ENCODE peak calls at places on chromosomes 2 and 18, in six cellular contexts. One of them, this sample, is unnamed.

GRCh38 chr2:193608451-193608850 is 1413.7 kb upstream of the TMEFF2 start:
- DNase-seq in hepatocyte: no peak
- DNase-seq in gastrocnemius medialis: no peak
- DNase-seq in IMR-90: no peak
- DNase-seq in fibroblast of villous mesenchyme: no peak
- DNase-seq in AG09309: no peak
- DNase-seq in this sample: no peak

GRCh38 chr18:62282188-62282629 is 42.9 kb upstream of the TNFRSF11A start:
- DNase-seq in hepatocyte: no peak
- DNase-seq in gastrocnemius medialis: no peak
- DNase-seq in IMR-90: peak; percentile 84
- DNase-seq in fibroblast of villous mesenchyme: peak; percentile 40
- DNase-seq in AG09309: peak; percentile 43
- DNase-seq in this sample: no peak

GRCh38 chr2:178188466-178188865 is 5.8 kb upstream of the OSBPL6 start:
- DNase-seq in hepatocyte: no peak
- DNase-seq in gastrocnemius medialis: no peak
- DNase-seq in IMR-90: peak; percentile 7
- DNase-seq in fibroblast of villous mesenchyme: no peak
- DNase-seq in AG09309: no peak
- DNase-seq in this sample: no peak

GRCh38 chr2:204114294-204114693 is 177.7 kb downstream of the ICOS start:
- DNase-seq in hepatocyte: no peak
- DNase-seq in gastrocnemius medialis: no peak
- DNase-seq in IMR-90: no peak
- DNase-seq in fibroblast of villous mesenchyme: no peak
- DNase-seq in AG09309: no peak
- DNase-seq in this sample: no peak

GRCh38 chr2:193518061-193518817 is 1323.5 kb upstream of the TMEFF2 start:
- DNase-seq in hepatocyte: no peak
- DNase-seq in gastrocnemius medialis: no peak
- DNase-seq in IMR-90: peak; percentile 27
- DNase-seq in fibroblast of villous mesenchyme: no peak
- DNase-seq in AG09309: peak; percentile 57
- DNase-seq in this sample: no peak

GRCh38 chr2:231379266-231380215 is 16.0 kb upstream of the B3GNT7 start:
- DNase-seq in hepatocyte: peak; percentile 61
- DNase-seq in gastrocnemius medialis: no peak
- DNase-seq in IMR-90: no peak
- DNase-seq in fibroblast of villous mesenchyme: no peak
- DNase-seq in AG09309: no peak
- DNase-seq in this sample: no peak

GRCh38 chr2:77666251-77666980 is 144.2 kb upstream of the LRRTM4 start:
- DNase-seq in hepatocyte: no peak
- DNase-seq in gastrocnemius medialis: no peak
- DNase-seq in IMR-90: no peak
- DNase-seq in fibroblast of villous mesenchyme: no peak
- DNase-seq in AG09309: no peak
- DNase-seq in this sample: no peak

GRCh38 chr18:9109523-9109922 is 7.0 kb downstream of the NDUFV2 start:
- DNase-seq in hepatocyte: no peak
- DNase-seq in gastrocnemius medialis: no peak
- DNase-seq in IMR-90: peak; percentile 61
- DNase-seq in fibroblast of villous mesenchyme: peak; percentile 59
- DNase-seq in AG09309: peak; percentile 46
- DNase-seq in this sample: no peak

GRCh38 chr18:75375341-75375740 is 52.2 kb downstream of the SMIM21 start:
- DNase-seq in hepatocyte: no peak
- DNase-seq in gastrocnemius medialis: no peak
- DNase-seq in IMR-90: no peak
- DNase-seq in fibroblast of villous mesenchyme: no peak
- DNase-seq in AG09309: no peak
- DNase-seq in this sample: no peak

GRCh38 chr2:165691615-165692014 is 102.4 kb downstream of the GALNT3 start:
- DNase-seq in hepatocyte: peak; percentile 10
- DNase-seq in gastrocnemius medialis: no peak
- DNase-seq in IMR-90: peak; percentile 31
- DNase-seq in fibroblast of villous mesenchyme: peak; percentile 1
- DNase-seq in AG09309: peak; percentile 37
- DNase-seq in this sample: no peak

GRCh38 chr2:20153131-20153851 is 71.6 kb downstream of the SDC1 start:
- DNase-seq in hepatocyte: no peak
- DNase-seq in gastrocnemius medialis: no peak
- DNase-seq in IMR-90: no peak
- DNase-seq in fibroblast of villous mesenchyme: no peak
- DNase-seq in AG09309: no peak
- DNase-seq in this sample: no peak

GRCh38 chr2:173436088-173436487 is 81.4 kb downstream of the CDCA7 start:
- DNase-seq in hepatocyte: no peak
- DNase-seq in gastrocnemius medialis: no peak
- DNase-seq in IMR-90: no peak
- DNase-seq in fibroblast of villous mesenchyme: no peak
- DNase-seq in AG09309: no peak
- DNase-seq in this sample: no peak

GRCh38 chr18:58143391-58143790 is 99.4 kb downstream of the NEDD4L start:
- DNase-seq in hepatocyte: peak; percentile 67
- DNase-seq in gastrocnemius medialis: no peak
- DNase-seq in IMR-90: peak; percentile 84
- DNase-seq in fibroblast of villous mesenchyme: peak; percentile 98
- DNase-seq in AG09309: no peak
- DNase-seq in this sample: no peak

GRCh38 chr2:140455312-140455711 is 1675.1 kb upstream of the NXPH2 start:
- DNase-seq in hepatocyte: no peak
- DNase-seq in gastrocnemius medialis: no peak
- DNase-seq in IMR-90: no peak
- DNase-seq in fibroblast of villous mesenchyme: no peak
- DNase-seq in AG09309: no peak
- DNase-seq in this sample: no peak

GRCh38 chr2:12684471-12684936 is 32.2 kb upstream of the TRIB2 start:
- DNase-seq in hepatocyte: no peak
- DNase-seq in gastrocnemius medialis: no peak
- DNase-seq in IMR-90: peak; percentile 63
- DNase-seq in fibroblast of villous mesenchyme: peak; percentile 68
- DNase-seq in AG09309: no peak
- DNase-seq in this sample: no peak

GRCh38 chr2:27735263-27735904 is 36.1 kb upstream of the MRPL33 start:
- DNase-seq in hepatocyte: peak; percentile 87
- DNase-seq in gastrocnemius medialis: peak; percentile 42
- DNase-seq in IMR-90: peak; percentile 54
- DNase-seq in fibroblast of villous mesenchyme: peak; percentile 66
- DNase-seq in AG09309: no peak
- DNase-seq in this sample: peak; percentile 26

GRCh38 chr2:192247456-192247855 is 52.7 kb upstream of the TMEFF2 start:
- DNase-seq in hepatocyte: no peak
- DNase-seq in gastrocnemius medialis: no peak
- DNase-seq in IMR-90: peak; percentile 34
- DNase-seq in fibroblast of villous mesenchyme: no peak
- DNase-seq in AG09309: no peak
- DNase-seq in this sample: no peak

GRCh38 chr2:26000561-26001211 is 18.4 kb upstream of the KIF3C start:
- DNase-seq in hepatocyte: peak; percentile 35
- DNase-seq in gastrocnemius medialis: peak; percentile 93
- DNase-seq in IMR-90: no peak
- DNase-seq in fibroblast of villous mesenchyme: no peak
- DNase-seq in AG09309: no peak
- DNase-seq in this sample: no peak

GRCh38 chr2:46193356-46193755 is 103.9 kb upstream of the EPAS1 start:
- DNase-seq in hepatocyte: no peak
- DNase-seq in gastrocnemius medialis: no peak
- DNase-seq in IMR-90: no peak
- DNase-seq in fibroblast of villous mesenchyme: no peak
- DNase-seq in AG09309: no peak
- DNase-seq in this sample: no peak

GRCh38 chr2:23452853-23453420 is 68.0 kb downstream of the KLHL29 start:
- DNase-seq in hepatocyte: no peak
- DNase-seq in gastrocnemius medialis: no peak
- DNase-seq in IMR-90: peak; percentile 47
- DNase-seq in fibroblast of villous mesenchyme: peak; percentile 30
- DNase-seq in AG09309: no peak
- DNase-seq in this sample: no peak

GRCh38 chr18:26335139-26335933 is 109.1 kb downstream of the TAF4B start:
- DNase-seq in hepatocyte: peak; percentile 24
- DNase-seq in gastrocnemius medialis: no peak
- DNase-seq in IMR-90: no peak
- DNase-seq in fibroblast of villous mesenchyme: peak; percentile 62
- DNase-seq in AG09309: peak; percentile 23
- DNase-seq in this sample: no peak

GRCh38 chr2:41919135-41919534 is 128.7 kb upstream of the PKDCC start:
- DNase-seq in hepatocyte: no peak
- DNase-seq in gastrocnemius medialis: no peak
- DNase-seq in IMR-90: no peak
- DNase-seq in fibroblast of villous mesenchyme: no peak
- DNase-seq in AG09309: no peak
- DNase-seq in this sample: no peak

DNA sequence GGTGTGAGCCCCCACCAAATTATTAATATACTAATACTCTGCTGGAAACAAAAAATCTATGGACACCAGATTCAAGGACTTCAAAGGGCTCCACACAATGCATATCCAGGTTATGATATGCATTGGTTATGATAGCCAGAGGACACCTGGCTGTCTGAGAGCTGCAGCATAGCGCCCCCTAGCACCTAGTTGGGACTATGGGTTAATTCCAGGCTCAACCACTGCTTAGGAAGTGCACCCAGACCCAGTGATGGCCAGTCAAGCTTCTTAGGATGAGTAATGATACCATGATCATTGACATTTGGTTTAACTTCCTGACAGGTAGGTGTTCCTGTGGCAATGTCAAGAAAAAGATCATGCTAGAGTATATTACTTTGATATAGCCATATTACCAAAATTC is 3.8 kb upstream of the FRZB start:
- DNase-seq in hepatocyte: no peak
- DNase-seq in gastrocnemius medialis: no peak
- DNase-seq in IMR-90: no peak
- DNase-seq in fibroblast of villous mesenchyme: no peak
- DNase-seq in AG09309: no peak
- DNase-seq in this sample: no peak
- TF ChIP-seq CTCF in hepatocyte: peak; percentile 20
- TF ChIP-seq CTCF in gastrocnemius medialis: no peak
- TF ChIP-seq CTCF in IMR-90: no peak
- TF ChIP-seq CTCF in fibroblast of villous mesenchyme: peak; percentile 56
- TF ChIP-seq CTCF in AG09309: peak; percentile 24
- TF ChIP-seq CTCF in this sample: peak; percentile 41

GRCh38 chr2:953975-954686 is 3.5 kb downstream of the SNTG2 start:
- DNase-seq in hepatocyte: no peak
- DNase-seq in gastrocnemius medialis: no peak
- DNase-seq in IMR-90: peak; percentile 26
- DNase-seq in fibroblast of villous mesenchyme: peak; percentile 7
- DNase-seq in AG09309: no peak
- DNase-seq in this sample: no peak
- TF ChIP-seq CTCF in hepatocyte: peak; percentile 59
- TF ChIP-seq CTCF in gastrocnemius medialis: no peak
- TF ChIP-seq CTCF in IMR-90: peak; percentile 53
- TF ChIP-seq CTCF in fibroblast of villous mesenchyme: peak; percentile 9
- TF ChIP-seq CTCF in AG09309: peak; percentile 47
- TF ChIP-seq CTCF in this sample: peak; percentile 12

DNA sequence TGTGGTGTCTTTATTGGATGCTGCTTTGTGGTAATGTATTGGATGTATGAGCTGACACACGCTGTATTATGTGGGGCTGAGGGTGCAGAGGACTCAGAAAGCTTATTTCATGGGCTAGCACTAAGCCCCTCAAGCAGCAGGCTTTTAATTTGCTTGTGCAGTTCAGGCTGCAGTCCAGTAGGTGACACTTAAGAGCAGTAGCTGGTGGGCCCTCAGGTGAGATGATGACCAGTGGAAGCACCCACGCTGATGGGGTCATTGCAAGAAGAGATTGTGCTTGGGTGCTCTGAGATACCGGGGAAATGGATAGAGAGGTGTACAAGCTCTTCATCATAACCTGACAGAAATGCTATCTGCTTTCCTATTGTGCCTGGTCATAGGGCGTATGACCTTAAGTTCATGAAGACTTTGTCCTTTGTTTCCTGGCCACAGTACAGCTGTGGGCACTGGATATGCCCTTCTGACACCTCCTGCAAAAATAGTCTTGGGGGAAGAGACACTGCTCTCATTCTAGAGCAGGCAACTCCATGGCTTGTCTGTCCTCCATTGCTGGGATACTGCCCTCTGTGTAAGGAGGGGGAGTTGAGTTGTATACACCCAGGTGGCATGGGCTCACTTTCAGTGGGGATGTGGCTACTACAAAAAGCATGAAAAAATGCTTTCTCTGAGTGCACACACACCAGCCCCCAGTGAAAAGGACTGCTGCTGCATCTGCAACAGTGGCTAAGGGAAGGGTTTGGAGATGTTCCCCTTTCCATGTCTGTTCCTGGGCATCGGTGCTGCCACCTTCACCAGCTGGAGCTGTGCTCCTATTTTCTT is 205.7 kb upstream of the ZSWIM2 start:
- DNase-seq in hepatocyte: no peak
- DNase-seq in gastrocnemius medialis: no peak
- DNase-seq in IMR-90: no peak
- DNase-seq in fibroblast of villous mesenchyme: no peak
- DNase-seq in AG09309: no peak
- DNase-seq in this sample: no peak
- TF ChIP-seq CTCF in hepatocyte: no peak
- TF ChIP-seq CTCF in gastrocnemius medialis: no peak
- TF ChIP-seq CTCF in IMR-90: no peak
- TF ChIP-seq CTCF in fibroblast of villous mesenchyme: peak; percentile 19
- TF ChIP-seq CTCF in AG09309: no peak
- TF ChIP-seq CTCF in this sample: peak; percentile 28

GRCh38 chr2:159559034-159559433 is 57.3 kb downstream of the BAZ2B start:
- DNase-seq in hepatocyte: no peak
- DNase-seq in gastrocnemius medialis: no peak
- DNase-seq in IMR-90: no peak
- DNase-seq in fibroblast of villous mesenchyme: no peak
- DNase-seq in AG09309: no peak
- DNase-seq in this sample: no peak

GRCh38 chr2:159555651-159556392 is 60.5 kb downstream of the BAZ2B start:
- DNase-seq in hepatocyte: no peak
- DNase-seq in gastrocnemius medialis: no peak
- DNase-seq in IMR-90: no peak
- DNase-seq in fibroblast of villous mesenchyme: peak; percentile 19
- DNase-seq in AG09309: no peak
- DNase-seq in this sample: no peak

GRCh38 chr2:159558479-159558878 is 57.9 kb downstream of the BAZ2B start:
- DNase-seq in hepatocyte: no peak
- DNase-seq in gastrocnemius medialis: no peak
- DNase-seq in IMR-90: no peak
- DNase-seq in fibroblast of villous mesenchyme: no peak
- DNase-seq in AG09309: no peak
- DNase-seq in this sample: no peak

GRCh38 chr2:159561242-159561641 is 55.1 kb downstream of the BAZ2B start:
- DNase-seq in hepatocyte: no peak
- DNase-seq in gastrocnemius medialis: no peak
- DNase-seq in IMR-90: no peak
- DNase-seq in fibroblast of villous mesenchyme: no peak
- DNase-seq in AG09309: no peak
- DNase-seq in this sample: no peak

GRCh38 chr2:159557437-159558034 is 58.8 kb downstream of the BAZ2B start:
- DNase-seq in hepatocyte: peak; percentile 19
- DNase-seq in gastrocnemius medialis: no peak
- DNase-seq in IMR-90: peak; percentile 8
- DNase-seq in fibroblast of villous mesenchyme: peak; percentile 38
- DNase-seq in AG09309: no peak
- DNase-seq in this sample: no peak
- TF ChIP-seq CTCF in hepatocyte: peak; percentile 27
- TF ChIP-seq CTCF in gastrocnemius medialis: peak; percentile 13
- TF ChIP-seq CTCF in IMR-90: peak; percentile 24
- TF ChIP-seq CTCF in fibroblast of villous mesenchyme: peak; percentile 58
- TF ChIP-seq CTCF in AG09309: peak; percentile 38
- TF ChIP-seq CTCF in this sample: peak; percentile 19